ENCODE peak calls at places on chromosomes 1 and 21, in four cellular contexts. G is K562, L is GM12878, W is HCT116. T is an unnamed sample.

GRCh38 chr1:154765970-154766369 is 104.1 kb downstream of the KCNN3 start:
- DNase-seq in G (no peak), L (no peak), W (peak; percentile 38), T (peak; percentile 80)

GRCh38 chr1:108050134-108050533 is 85.2 kb upstream of the VAV3 start:
- DNase-seq in G (no peak), L (no peak), W (no peak), T (no peak)

GRCh38 chr1:32138965-32139364 is 31.1 kb downstream of the KPNA6 start:
- DNase-seq in G (no peak), L (no peak), W (no peak), T (peak; percentile 62)

GRCh38 chr1:161088587-161089110 is 709 bp downstream of the NECTIN4 start:
- DNase-seq in G (no peak), L (no peak), W (no peak), T (no peak)

GRCh38 chr1:29282924-29283803 is 46.8 kb downstream of the PTPRU start:
- DNase-seq in G (peak; percentile 99), L (no peak), W (peak; percentile 74), T (peak; percentile 61)

GRCh38 chr1:210360852-210361477 is 32.3 kb downstream of the HHAT start:
- DNase-seq in G (no peak), L (no peak), W (peak; percentile 16), T (peak; percentile 84)

GRCh38 chr1:60911980-60912692 is 170.2 kb upstream of the NFIA start:
- DNase-seq in G (no peak), L (no peak), W (no peak), T (no peak)

GRCh38 chr1:66282343-66282852 is 251.6 kb upstream of the SGIP1 start:
- DNase-seq in G (no peak), L (peak; percentile 98), W (peak; percentile 68), T (no peak)

GRCh38 chr1:211324992-211325775 is 1.4 kb upstream of the TRAF5 start:
- DNase-seq in G (no peak), L (no peak), W (no peak), T (no peak)

GRCh38 chr1:219402925-219403324 is 210.0 kb downstream of the ZC3H11B start:
- DNase-seq in G (no peak), L (no peak), W (no peak), T (no peak)

GRCh38 chr1:64881281-64881680 is 85.1 kb downstream of the JAK1 start:
- DNase-seq in G (no peak), L (no peak), W (no peak), T (no peak)

GRCh38 chr1:203663294-203663693 is 36.7 kb downstream of the ATP2B4 start:
- DNase-seq in G (no peak), L (no peak), W (peak; percentile 70), T (no peak)

GRCh38 chr1:3419415-3420204 is 34.9 kb upstream of the ARHGEF16 start:
- DNase-seq in G (no peak), L (no peak), W (no peak), T (no peak)

GRCh38 chr1:201310986-201311355 is 27.7 kb downstream of the PKP1 start:
- DNase-seq in G (no peak), L (no peak), W (no peak), T (no peak)

GRCh38 chr1:169550294-169550693 is 36.0 kb downstream of the F5 start:
- DNase-seq in G (peak; percentile 15), L (no peak), W (peak; percentile 40), T (peak; percentile 33)

GRCh38 chr21:41962425-41962966 is 8.7 kb upstream of the C2CD2 start:
- DNase-seq in G (no peak), L (no peak), W (no peak), T (no peak)

GRCh38 chr1:91725961-91726704 is 159.8 kb downstream of the TGFBR3 start:
- DNase-seq in G (no peak), L (no peak), W (no peak), T (no peak)

GRCh38 chr1:232225336-232226131 is 404.4 kb downstream of the SIPA1L2 start:
- DNase-seq in G (no peak), L (no peak), W (no peak), T (no peak)
- TF ChIP-seq JUND in G (no peak), L (no peak), W (no peak), T (no peak)

DNA sequence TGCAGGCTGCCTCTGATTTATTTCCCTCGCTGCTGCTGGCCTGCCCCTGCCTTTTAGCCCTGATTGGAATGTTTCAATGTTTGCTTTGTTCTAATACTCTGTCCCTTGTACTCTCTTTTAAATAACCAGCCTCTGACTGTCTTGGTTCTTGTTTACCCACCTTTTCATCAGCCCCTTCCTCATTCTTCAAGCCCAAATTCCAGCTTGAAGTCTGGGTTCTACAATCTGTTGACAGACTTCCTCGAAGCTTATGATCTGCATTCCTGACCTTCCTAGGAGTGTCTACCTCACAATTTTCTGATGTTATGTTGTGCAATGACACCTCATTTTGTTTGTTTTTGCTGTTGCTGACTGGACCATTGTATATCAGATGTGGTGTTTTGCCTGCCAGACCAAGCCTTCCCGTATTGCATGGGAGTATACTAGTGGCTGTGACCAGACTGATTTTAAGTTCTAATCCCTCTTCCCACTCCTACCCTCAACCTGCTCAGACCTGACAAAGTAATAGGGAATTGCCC is 46.6 kb upstream of the APOBEC4 start:
- DNase-seq in G (no peak), L (no peak), W (no peak), T (peak; percentile 23)
- TF ChIP-seq JUND in G (no peak), L (no peak), W (no peak), T (no peak)

GRCh38 chr1:19439464-19440171 is 45.7 kb downstream of the CAPZB start:
- DNase-seq in G (peak; percentile 62), L (no peak), W (no peak), T (no peak)
- TF ChIP-seq JUND in G (no peak), L (no peak), W (no peak), T (no peak)

DNA sequence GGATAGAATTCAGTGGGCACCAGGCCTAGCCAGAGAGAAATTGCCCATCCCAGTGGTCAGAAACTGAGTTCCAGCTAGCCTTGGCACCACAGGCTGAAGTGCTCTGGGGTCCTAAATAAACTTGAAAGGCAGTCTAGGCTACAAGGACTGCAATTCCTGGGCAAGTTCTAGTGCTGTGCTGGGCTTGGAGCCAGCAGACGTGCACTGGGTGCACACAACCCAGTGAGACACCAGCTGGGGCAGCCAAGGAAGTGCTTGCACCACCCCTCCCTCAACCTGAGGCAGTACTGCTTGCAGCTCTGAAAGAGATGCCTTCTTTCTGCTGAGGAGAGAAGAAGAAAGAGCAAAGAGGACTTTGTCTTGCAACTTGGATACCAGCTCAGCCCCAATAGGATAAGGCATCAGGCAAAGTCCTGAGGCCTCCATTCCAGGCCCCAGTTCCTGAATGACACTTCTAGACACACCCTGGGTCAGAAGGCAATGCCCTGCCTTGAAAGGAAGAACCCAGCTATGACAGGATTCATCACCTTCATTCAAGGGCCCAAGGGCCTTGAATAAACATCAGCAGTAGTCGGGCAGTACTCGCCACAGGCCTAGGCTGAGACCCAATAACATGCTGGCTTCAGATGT is 55.1 kb downstream of the OVGP1 start:
- DNase-seq in G (no peak), L (no peak), W (no peak), T (no peak)
- TF ChIP-seq JUND in G (no peak), L (no peak), W (no peak), T (no peak)

T was measured in T47D.